ENCODE peak calls at places on chromosomes 4 and X, in seven cellular contexts. W is ovary, C is neural crest cell, D is HL-60, K is left ventricle myocardium inferior, I is T-cell, J is HT1080. Q is an unnamed sample.

GRCh38 chr4:113758361-113758760 is 3.2 kb downstream of the CAMK2D start:
- DNase-seq in D (no peak), K (no peak), J (peak), I (no peak), W (no peak), C (no peak), Q (peak)

GRCh38 chr4:155705664-155706063 is 39.0 kb downstream of the GUCY1A1 start:
- DNase-seq in J (peak), K (no peak), W (no peak), I (no peak), D (no peak), C (no peak), Q (no peak)

GRCh38 chrX:104330966-104331365 is 76.2 kb upstream of the ESX1 start:
- DNase-seq in I (no peak), D (no peak), K (no peak), J (peak), W (no peak), C (no peak), Q (no peak)

GRCh38 chr4:81405900-81406401 is 65.8 kb downstream of the RASGEF1B start:
- DNase-seq in W (no peak), I (no peak), K (no peak), D (peak), C (peak), J (peak), Q (peak)

GRCh38 chr4:153447175-153447887 is 18.8 kb upstream of the TMEM131L start:
- DNase-seq in C (no peak), D (no peak), I (no peak), W (no peak), J (no peak), K (no peak), Q (peak)

GRCh38 chr4:188727746-188728145 is 588.5 kb downstream of the TRIML1 start:
- DNase-seq in K (no peak), W (no peak), I (no peak), J (no peak), D (no peak), C (no peak), Q (no peak)

GRCh38 chr4:16159321-16159720 is 67.0 kb downstream of the TAPT1 start:
- DNase-seq in K (no peak), C (no peak), W (no peak), J (no peak), D (no peak), I (no peak), Q (no peak)

GRCh38 chr4:169594560-169595195 is 17.7 kb downstream of the NEK1 start:
- DNase-seq in K (no peak), W (no peak), C (no peak), I (no peak), D (no peak), J (no peak), Q (no peak)

GRCh38 chrX:18702362-18703195 is 4.9 kb upstream of the PPEF1 start:
- DNase-seq in J (peak), K (no peak), I (no peak), D (no peak), W (no peak), C (no peak), Q (no peak)

GRCh38 chrX:13144927-13145659 is 100.7 kb upstream of the FAM9C start:
- DNase-seq in C (no peak), J (no peak), W (no peak), K (no peak), I (no peak), D (no peak), Q (peak)

GRCh38 chr4:168877779-168878491 is 132.1 kb downstream of the CBR4 start:
- DNase-seq in J (no peak), K (peak), W (no peak), C (peak), I (peak), D (no peak), Q (no peak)

GRCh38 chr4:152095701-152096070 is 334.9 kb upstream of the GATB start:
- DNase-seq in C (no peak), D (no peak), W (no peak), J (peak), K (no peak), I (no peak), Q (no peak)

GRCh38 chr4:152586668-152587067 is 50.8 kb upstream of the FBXW7 start:
- DNase-seq in K (no peak), J (no peak), D (peak), C (no peak), I (no peak), W (no peak), Q (no peak)

GRCh38 chr4:108725457-108725856 is 37.4 kb downstream of the ETNPPL start:
- DNase-seq in K (no peak), J (no peak), C (no peak), D (no peak), W (no peak), I (no peak), Q (no peak)

GRCh38 chrX:56798866-56799864 is 70.1 kb downstream of the NBDY start:
- DNase-seq in C (no peak), D (no peak), I (no peak), W (no peak), K (no peak), J (no peak), Q (peak)

GRCh38 chrX:111868726-111869638 is 7.0 kb upstream of the TRPC5OS start:
- DNase-seq in I (no peak), W (no peak), C (no peak), K (no peak), J (no peak), D (no peak), Q (no peak)

GRCh38 chr4:42995343-42995944 is 102.9 kb downstream of the GRXCR1 start:
- DNase-seq in I (no peak), J (peak), W (no peak), D (peak), K (no peak), C (no peak), Q (peak)

GRCh38 chrX:154006965-154007364 is 12.7 kb downstream of the IRAK1 start:
- DNase-seq in C (no peak), J (no peak), W (no peak), D (no peak), K (no peak), I (no peak), Q (no peak)

GRCh38 chrX:8289523-8289922 is 118.5 kb upstream of the VCX2 start:
- DNase-seq in K (no peak), C (no peak), D (no peak), I (no peak), J (peak), W (no peak), Q (no peak)

GRCh38 chrX:95875661-95876060 is 809.0 kb upstream of the DIAPH2 start:
- DNase-seq in W (no peak), K (no peak), D (no peak), J (no peak), I (no peak), C (no peak), Q (no peak)

GRCh38 chr4:602559-602942 is 22.8 kb upstream of the PDE6B start:
- DNase-seq in I (peak), C (peak), J (no peak), D (no peak), W (no peak), K (no peak), Q (no peak)

GRCh38 chr4:41145571-41146078 is 68.7 kb downstream of the APBB2 start:
- DNase-seq in I (no peak), C (no peak), J (peak), K (no peak), D (no peak), W (no peak), Q (no peak)

GRCh38 chr4:128009428-128009827 is 44.2 kb downstream of the ABHD18 start:
- DNase-seq in K (no peak), C (no peak), J (no peak), W (no peak), I (no peak), D (no peak), Q (no peak)

GRCh38 chrX:111445485-111445884 is 33.5 kb upstream of the DCX start:
- DNase-seq in I (no peak), J (peak), W (no peak), K (no peak), D (peak), C (no peak), Q (peak)

GRCh38 chrX:128623361-128623760 is 571.2 kb upstream of the ACTRT1 start:
- DNase-seq in K (no peak), C (no peak), W (no peak), D (no peak), J (no peak), I (no peak), Q (no peak)

GRCh38 chr4:110005461-110006056 is 92.9 kb downstream of the EGF start:
- DNase-seq in W (no peak), D (peak), C (no peak), J (peak), I (no peak), K (no peak), Q (peak)

GRCh38 chr4:96993528-96993927 is 1149.7 kb downstream of the STPG2 start:
- DNase-seq in I (no peak), C (no peak), W (no peak), D (no peak), K (no peak), J (no peak), Q (no peak)

GRCh38 chr4:58502839-58503238 is 1392.7 kb upstream of the IGFBP7 start:
- DNase-seq in K (no peak), I (no peak), W (no peak), J (no peak), D (no peak), C (no peak), Q (no peak)

GRCh38 chr4:867526-868250 is 41.8 kb upstream of the CPLX1 start:
- DNase-seq in I (no peak), K (no peak), J (no peak), D (no peak), C (no peak), W (no peak), Q (no peak)

GRCh38 chrX:29535212-29536162 is 679.9 kb upstream of the MAGEB2 start:
- DNase-seq in I (no peak), J (peak), W (no peak), C (no peak), D (no peak), K (no peak), Q (no peak)

GRCh38 chrX:7828594-7828993 is 14.4 kb upstream of the VCX start:
- DNase-seq in C (no peak), W (no peak), D (peak), K (no peak), J (no peak), I (no peak), Q (no peak)

GRCh38 chr4:183098723-183099536 is at the start of gene WWC2:
- DNase-seq in I (peak), K (peak), D (peak), W (peak), C (peak), J (peak), Q (peak)

GRCh38 chrX:106948641-106949040 is 28.4 kb downstream of the CLDN2 start:
- DNase-seq in K (no peak), D (no peak), C (no peak), J (peak), W (no peak), I (no peak), Q (no peak)

GRCh38 chr4:173254646-173255045 is 79.5 kb downstream of the HMGB2 start:
- DNase-seq in J (no peak), C (no peak), W (no peak), D (no peak), K (no peak), I (no peak), Q (no peak)